ENCODE peak calls at places on chromosomes 4 and X, in four cellular contexts. One of them, this sample, is unnamed.

GRCh38 chr4:189022441-189023035 is 883.3 kb downstream of the TRIML1 start:
- DNase-seq in thyroid gland: no peak
- DNase-seq in DND-41: no peak
- DNase-seq in AG09309: peak
- DNase-seq in this sample: no peak

GRCh38 chrX:133580630-133581029 is 165.3 kb upstream of the GPC4 start:
- DNase-seq in thyroid gland: no peak
- DNase-seq in DND-41: no peak
- DNase-seq in AG09309: peak
- DNase-seq in this sample: no peak

GRCh38 chrX:152575331-152575730 is 62.4 kb upstream of the GABRQ start:
- DNase-seq in thyroid gland: no peak
- DNase-seq in DND-41: no peak
- DNase-seq in AG09309: no peak
- DNase-seq in this sample: no peak

GRCh38 chrX:40166582-40166981 is 68.8 kb upstream of the BCOR start:
- DNase-seq in AG09309: no peak
- DNase-seq in thyroid gland: no peak
- DNase-seq in DND-41: no peak
- DNase-seq in this sample: no peak

GRCh38 chr4:17924189-17924588 is 97.4 kb downstream of the LCORL start:
- DNase-seq in AG09309: no peak
- DNase-seq in thyroid gland: no peak
- DNase-seq in DND-41: no peak
- DNase-seq in this sample: no peak

GRCh38 chr4:30802622-30803323 is 82.6 kb downstream of the PCDH7 start:
- DNase-seq in DND-41: no peak
- DNase-seq in AG09309: peak
- DNase-seq in thyroid gland: no peak
- DNase-seq in this sample: no peak

GRCh38 chrX:1325515-1326116 is 11.0 kb upstream of the IL3RA start:
- DNase-seq in AG09309: no peak
- DNase-seq in thyroid gland: no peak
- DNase-seq in DND-41: no peak
- DNase-seq in this sample: peak

GRCh38 chr4:3851211-3851610 is 85.0 kb downstream of the ADRA2C start:
- DNase-seq in DND-41: no peak
- DNase-seq in AG09309: peak
- DNase-seq in thyroid gland: no peak
- DNase-seq in this sample: no peak

GRCh38 chr4:134126161-134126560 is 75.4 kb downstream of the PABPC4L start:
- DNase-seq in AG09309: no peak
- DNase-seq in thyroid gland: no peak
- DNase-seq in DND-41: no peak
- DNase-seq in this sample: no peak

GRCh38 chrX:67604979-67605703 is 61.3 kb downstream of the AR start:
- DNase-seq in DND-41: no peak
- DNase-seq in thyroid gland: no peak
- DNase-seq in AG09309: peak
- DNase-seq in this sample: peak

GRCh38 chrX:24838624-24839023 is 144.9 kb downstream of the POLA1 start:
- DNase-seq in AG09309: peak
- DNase-seq in thyroid gland: no peak
- DNase-seq in DND-41: peak
- DNase-seq in this sample: peak

GRCh38 chrX:118148737-118149136 is 32.1 kb upstream of the KLHL13 start:
- DNase-seq in AG09309: no peak
- DNase-seq in DND-41: no peak
- DNase-seq in thyroid gland: no peak
- DNase-seq in this sample: no peak

GRCh38 chr4:132619968-132620367 is 529.1 kb upstream of the PCDH10 start:
- DNase-seq in DND-41: peak
- DNase-seq in thyroid gland: no peak
- DNase-seq in AG09309: no peak
- DNase-seq in this sample: no peak

DNA sequence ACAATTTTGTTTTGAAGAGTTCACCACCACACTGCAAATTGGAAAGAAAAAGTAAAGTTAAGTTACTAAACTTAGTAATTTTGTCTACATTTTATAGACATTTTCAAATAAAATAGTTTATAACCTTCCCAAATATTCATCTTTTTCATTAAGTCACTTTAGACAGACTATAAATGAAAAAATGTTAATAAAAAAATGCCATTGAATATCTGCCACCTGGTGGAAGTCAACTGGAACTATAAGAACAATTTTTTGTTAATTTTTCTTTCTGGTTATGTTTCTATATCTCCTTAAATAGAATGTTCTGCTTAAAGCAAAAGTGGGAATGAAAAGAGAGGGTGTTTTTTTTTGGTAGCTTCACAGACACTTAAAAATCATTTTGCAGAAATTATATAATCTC is 534.4 kb upstream of the PCDH10 start:
- DNase-seq in DND-41: no peak
- DNase-seq in thyroid gland: no peak
- DNase-seq in AG09309: no peak
- DNase-seq in this sample: no peak
- TF ChIP-seq CTCF in DND-41: peak
- TF ChIP-seq CTCF in thyroid gland: no peak
- TF ChIP-seq CTCF in AG09309: peak
- TF ChIP-seq CTCF in this sample: no peak

DNA sequence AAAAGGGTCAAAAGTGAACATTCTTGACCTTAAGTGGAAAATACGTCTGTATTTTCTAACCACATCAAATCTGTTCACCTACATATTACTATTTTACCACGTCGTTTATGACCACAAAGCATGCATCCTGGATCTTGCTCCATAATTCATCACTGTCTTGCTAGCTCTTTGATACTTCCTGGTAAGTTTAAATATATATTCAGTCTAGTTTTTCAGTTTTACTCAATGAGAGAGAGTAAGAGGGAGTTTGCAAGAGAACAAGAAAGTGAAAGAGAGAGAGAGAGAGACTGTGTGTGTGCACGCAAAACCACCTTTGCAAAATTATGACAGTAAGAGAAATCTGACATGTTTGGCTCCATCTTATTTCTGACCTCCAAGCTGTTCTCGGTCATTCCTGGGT is 173.7 kb upstream of the GALNTL6 start:
- DNase-seq in DND-41: no peak
- DNase-seq in thyroid gland: no peak
- DNase-seq in AG09309: no peak
- DNase-seq in this sample: peak
- H3K4me3 ChIP-seq in DND-41: no peak
- H3K4me3 ChIP-seq in thyroid gland: no peak
- H3K4me3 ChIP-seq in AG09309: no peak
- H3K4me3 ChIP-seq in this sample: no peak

GRCh38 chrX:115896362-115896761 is 274.2 kb upstream of the AGTR2 start:
- DNase-seq in DND-41: no peak
- DNase-seq in AG09309: no peak
- DNase-seq in thyroid gland: no peak
- DNase-seq in this sample: no peak

GRCh38 chrX:115895678-115896329 is 274.7 kb upstream of the AGTR2 start:
- DNase-seq in AG09309: no peak
- DNase-seq in DND-41: no peak
- DNase-seq in thyroid gland: no peak
- DNase-seq in this sample: no peak

GRCh38 chrX:115900425-115900824 is 270.1 kb upstream of the AGTR2 start:
- DNase-seq in thyroid gland: no peak
- DNase-seq in DND-41: no peak
- DNase-seq in AG09309: no peak
- DNase-seq in this sample: no peak

GRCh38 chrX:115897956-115898355 is 272.6 kb upstream of the AGTR2 start:
- DNase-seq in DND-41: no peak
- DNase-seq in AG09309: no peak
- DNase-seq in thyroid gland: no peak
- DNase-seq in this sample: no peak

GRCh38 chrX:115898382-115899001 is 272.1 kb upstream of the AGTR2 start:
- DNase-seq in AG09309: no peak
- DNase-seq in DND-41: peak
- DNase-seq in thyroid gland: no peak
- DNase-seq in this sample: peak
- TF ChIP-seq CTCF in AG09309: peak
- TF ChIP-seq CTCF in DND-41: no peak
- TF ChIP-seq CTCF in thyroid gland: peak
- TF ChIP-seq CTCF in this sample: no peak

GRCh38 chr4:87977521-87978278 is 2.2 kb downstream of the SPP1 start:
- DNase-seq in thyroid gland: no peak
- DNase-seq in AG09309: no peak
- DNase-seq in DND-41: no peak
- DNase-seq in this sample: no peak

GRCh38 chr4:87974856-87975462 is 555 bp upstream of the SPP1 start:
- DNase-seq in thyroid gland: peak
- DNase-seq in AG09309: no peak
- DNase-seq in DND-41: no peak
- DNase-seq in this sample: no peak

GRCh38 chr4:87973283-87974169 is 2.0 kb upstream of the SPP1 start:
- DNase-seq in DND-41: peak
- DNase-seq in AG09309: peak
- DNase-seq in thyroid gland: peak
- DNase-seq in this sample: peak

GRCh38 chr4:87978656-87979055 is 3.1 kb downstream of the SPP1 start:
- DNase-seq in AG09309: no peak
- DNase-seq in thyroid gland: no peak
- DNase-seq in DND-41: no peak
- DNase-seq in this sample: no peak

DNA sequence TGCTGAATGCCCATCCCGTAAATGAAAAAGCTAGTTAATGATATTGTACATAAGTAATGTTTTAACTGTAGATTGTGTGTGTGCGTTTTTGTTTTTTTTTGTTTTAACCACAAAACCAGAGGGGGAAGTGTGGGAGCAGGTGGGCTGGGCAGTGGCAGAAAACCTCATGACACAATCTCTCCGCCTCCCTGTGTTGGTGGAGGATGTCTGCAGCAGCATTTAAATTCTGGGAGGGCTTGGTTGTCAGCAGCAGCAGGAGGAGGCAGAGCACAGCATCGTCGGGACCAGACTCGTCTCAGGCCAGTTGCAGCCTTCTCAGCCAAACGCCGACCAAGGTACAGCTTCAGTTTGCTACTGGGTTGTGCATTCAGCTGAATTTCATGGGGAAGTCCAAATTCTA is at the start of gene SPP1:
- DNase-seq in AG09309: no peak
- DNase-seq in DND-41: peak
- DNase-seq in thyroid gland: no peak
- DNase-seq in this sample: peak
- H3K4me3 ChIP-seq in AG09309: no peak
- H3K4me3 ChIP-seq in DND-41: peak
- H3K4me3 ChIP-seq in thyroid gland: no peak
- H3K4me3 ChIP-seq in this sample: no peak

GRCh38 chr4:19051751-19052296 is 1030.3 kb upstream of the LCORL start:
- DNase-seq in thyroid gland: no peak
- DNase-seq in AG09309: no peak
- DNase-seq in DND-41: no peak
- DNase-seq in this sample: no peak
- TF ChIP-seq CTCF in thyroid gland: no peak
- TF ChIP-seq CTCF in AG09309: no peak
- TF ChIP-seq CTCF in DND-41: no peak
- TF ChIP-seq CTCF in this sample: no peak